ENCODE peak calls at places on chromosomes 1 and 21, in ten cellular contexts. G is memory B cell; P is GM06990; O is stimulated activated CD8-positive, alpha-beta memory T cell treated with anti-CD3 and anti-CD28 coated beads, Interleukin-7, amount 100 ng/mL, for 1 hour; B is HCEC 1CT; F is effector CD4-positive, alpha-beta T cell; K is body of pancreas; D is NCI-H460; Z is LoVo; H is lung. L is an unnamed sample.

GRCh38 chr1:79847715-79848114 is 841.2 kb upstream of the ADGRL4 start:
- DNase-seq in D (no peak), B (no peak), H (no peak), O (no peak), Z (no peak), P (no peak), K (no peak), F (no peak), G (no peak), L (no peak)

GRCh38 chr1:35598895-35599294 is 25.8 kb downstream of the TFAP2E start:
- DNase-seq in K (no peak), F (no peak), D (no peak), G (no peak), Z (no peak), H (no peak), B (no peak), O (no peak), P (no peak), L (no peak)

GRCh38 chr1:108050911-108051624 is 86.1 kb upstream of the VAV3 start:
- DNase-seq in O (no peak), F (no peak), K (no peak), B (no peak), Z (no peak), H (no peak), P (no peak), G (no peak), D (no peak), L (peak; percentile 46)

GRCh38 chr1:198756470-198756869 is 117.6 kb downstream of the PTPRC start:
- DNase-seq in G (no peak), P (no peak), Z (peak; percentile 43), H (no peak), F (no peak), D (peak; percentile 47), O (no peak), B (peak; percentile 57), K (no peak), L (peak; percentile 35)

GRCh38 chr1:185068362-185068761 is 23.0 kb downstream of the RNF2 start:
- DNase-seq in K (peak; percentile 14), D (no peak), Z (no peak), H (no peak), G (no peak), F (no peak), B (no peak), O (no peak), P (no peak), L (no peak)

GRCh38 chr1:53541761-53542550 is 82.8 kb downstream of the DMRTB1 start:
- DNase-seq in H (no peak), P (no peak), D (no peak), G (no peak), K (peak; percentile 46), O (no peak), B (peak; percentile 89), Z (no peak), F (no peak), L (peak; percentile 91)

GRCh38 chr1:201072149-201072548 is 40.1 kb downstream of the CACNA1S start:
- DNase-seq in Z (peak; percentile 5), F (no peak), P (no peak), D (no peak), O (no peak), H (no peak), B (no peak), K (no peak), G (no peak), L (no peak)

GRCh38 chr1:203280061-203280460 is 25.3 kb upstream of the BTG2 start:
- DNase-seq in P (no peak), G (no peak), D (no peak), K (no peak), O (no peak), F (no peak), Z (no peak), B (no peak), H (no peak), L (no peak)

GRCh38 chr1:52268372-52268771 is 97.6 kb downstream of the CC2D1B start:
- DNase-seq in F (no peak), K (no peak), B (no peak), P (no peak), O (no peak), H (no peak), Z (no peak), G (no peak), D (no peak), L (no peak)

GRCh38 chr1:218478336-218478735 is 133.2 kb downstream of the TGFB2 start:
- DNase-seq in Z (no peak), P (no peak), G (no peak), B (no peak), D (no peak), K (no peak), H (no peak), F (no peak), O (no peak), L (peak; percentile 69)

GRCh38 chr1:911875-912739 is 11.6 kb upstream of the SAMD11 start:
- DNase-seq in D (no peak), H (no peak), P (peak; percentile 0), O (no peak), K (peak; percentile 4), Z (no peak), F (peak; percentile 1), B (no peak), G (no peak), L (no peak)

GRCh38 chr1:19219451-19219850 is 9.4 kb upstream of the UBR4 start:
- DNase-seq in P (no peak), D (no peak), F (no peak), G (no peak), Z (no peak), K (no peak), O (no peak), H (no peak), B (no peak), L (peak; percentile 18)

GRCh38 chr1:247906504-247907047 is 11.2 kb downstream of the OR2W3 start:
- DNase-seq in B (peak; percentile 84), K (no peak), Z (peak; percentile 87), O (no peak), F (no peak), G (no peak), H (no peak), P (no peak), D (no peak), L (peak; percentile 64)

GRCh38 chr1:81432654-81433109 is 368.1 kb upstream of the ADGRL2 start:
- DNase-seq in O (no peak), F (no peak), P (no peak), H (no peak), K (no peak), Z (no peak), B (no peak), D (no peak), G (no peak), L (no peak)

GRCh38 chr1:82486969-82487368 is 686.2 kb downstream of the ADGRL2 start:
- DNase-seq in Z (no peak), F (no peak), P (no peak), O (no peak), K (no peak), H (no peak), G (no peak), B (no peak), D (no peak), L (no peak)

GRCh38 chr1:201436461-201436860 is 14.9 kb upstream of the TNNI1 start:
- DNase-seq in B (no peak), K (no peak), F (no peak), G (no peak), D (peak; percentile 37), O (no peak), Z (no peak), P (no peak), H (no peak), L (no peak)

GRCh38 chr1:236159704-236160539 is 17.6 kb downstream of the GPR137B start:
- DNase-seq in G (no peak), O (no peak), K (no peak), D (no peak), F (no peak), Z (no peak), B (no peak), P (peak; percentile 89), H (no peak), L (no peak)

GRCh38 chr1:183198463-183198862 is 12.4 kb downstream of the LAMC2 start:
- DNase-seq in H (no peak), O (no peak), B (no peak), K (no peak), Z (no peak), D (no peak), F (no peak), P (no peak), G (no peak), L (peak; percentile 39)

GRCh38 chr1:6208723-6209660 is 3.1 kb downstream of the RNF207 start:
- DNase-seq in G (no peak), D (no peak), P (peak; percentile 73), Z (no peak), K (peak; percentile 68), B (no peak), F (no peak), O (no peak), H (no peak), L (peak; percentile 45)

GRCh38 chr1:51843948-51844347 is 34.6 kb downstream of the NRDC start:
- DNase-seq in K (no peak), O (no peak), D (no peak), P (no peak), G (no peak), F (no peak), B (no peak), Z (no peak), H (no peak), L (no peak)

GRCh38 chr1:3188150-3188971 is 119.4 kb downstream of the PRDM16 start:
- DNase-seq in O (no peak), H (peak; percentile 76), F (no peak), D (no peak), B (no peak), G (no peak), Z (no peak), K (peak; percentile 72), P (no peak), L (no peak)

GRCh38 chr1:165187020-165187628 is 169.4 kb downstream of the LMX1A start:
- DNase-seq in O (no peak), F (no peak), B (no peak), Z (no peak), K (no peak), G (no peak), H (no peak), P (no peak), D (no peak), L (no peak)

GRCh38 chr1:32948082-32948722 is 16.4 kb downstream of the RNF19B start:
- DNase-seq in D (no peak), K (no peak), F (no peak), Z (no peak), P (no peak), G (no peak), B (no peak), H (no peak), O (no peak), L (no peak)

GRCh38 chr1:24830680-24831272 is 85.5 kb downstream of the CLIC4 start:
- DNase-seq in K (no peak), P (no peak), D (peak; percentile 53), Z (peak; percentile 69), B (peak; percentile 76), O (no peak), H (no peak), G (peak; percentile 54), F (no peak), L (peak; percentile 66)

GRCh38 chr1:69513621-69514020 is 54.1 kb upstream of the LRRC7 start:
- DNase-seq in D (no peak), B (no peak), P (no peak), O (no peak), H (no peak), K (no peak), Z (no peak), G (no peak), F (no peak), L (no peak)

GRCh38 chr1:107933736-107934135 is 31.2 kb downstream of the VAV3 start:
- DNase-seq in O (no peak), P (no peak), F (no peak), D (no peak), H (no peak), G (no peak), Z (no peak), B (no peak), K (no peak), L (no peak)

GRCh38 chr21:32994305-32994704 is 31.4 kb upstream of the OLIG2 start:
- DNase-seq in Z (peak; percentile 15), P (no peak), H (no peak), B (peak; percentile 25), K (no peak), O (no peak), D (no peak), F (no peak), G (no peak), L (peak; percentile 5)

GRCh38 chr1:16717174-16718108 is 22.9 kb upstream of the RNU1-4 start:
- DNase-seq in Z (no peak), F (no peak), H (peak; percentile 31), D (no peak), G (no peak), O (no peak), P (no peak), B (no peak), K (peak; percentile 52), L (no peak)

L was measured in LHCN-M2.